ENCODE peak calls at places on chromosomes 12 and 14, in five cellular contexts. C is fibroblast of lung; Z is iPS-NIHi11; Y is activated CD4-positive, CD25-positive, alpha-beta regulatory T cell treated with anti-CD3 and anti-CD28 coated beads, Interleukin-2, amount 50 U/mL, for 72 hours; X is hypothalamus. D is an unnamed sample.

GRCh38 chr12:57606821-57607220 is 2.2 kb downstream of the DTX3 start:
- DNase-seq in C (no peak), Z (no peak), Y (no peak), X (no peak), D (no peak)

GRCh38 chr12:120323772-120324171 is 3.8 kb downstream of the PLA2G1B start:
- DNase-seq in C (no peak), Z (no peak), Y (no peak), X (no peak), D (no peak)

GRCh38 chr12:97313471-97314190 is 149.0 kb upstream of the RMST start:
- DNase-seq in C (no peak), Z (no peak), Y (no peak), X (no peak), D (no peak)

GRCh38 chr12:124754949-124755800 is 108.5 kb downstream of the SCARB1 start:
- DNase-seq in C (peak), Z (peak), Y (no peak), X (peak), D (peak)

GRCh38 chr12:55708695-55709233 is 1.1 kb upstream of the ITGA7 start:
- DNase-seq in C (no peak), Z (no peak), Y (no peak), X (no peak), D (no peak)

GRCh38 chr14:96197969-96198368 is 6.7 kb upstream of the BDKRB2 start:
- DNase-seq in C (no peak), Z (no peak), Y (no peak), X (no peak), D (no peak)

GRCh38 chr14:97491697-97492096 is 694.5 kb downstream of the VRK1 start:
- DNase-seq in C (no peak), Z (no peak), Y (no peak), X (no peak), D (no peak)

GRCh38 chr12:115756271-115756670 is 521.2 kb downstream of the MED13L start:
- DNase-seq in C (no peak), Z (no peak), Y (no peak), X (no peak), D (no peak)

GRCh38 chr14:34650786-34651584 is 21.0 kb upstream of the SNX6 start:
- DNase-seq in C (peak), Z (no peak), Y (no peak), X (no peak), D (no peak)

GRCh38 chr14:35285168-35285990 is 6.8 kb upstream of the PSMA6 start:
- DNase-seq in C (no peak), Z (no peak), Y (no peak), X (no peak), D (no peak)

GRCh38 chr14:29222671-29223268 is 456.2 kb downstream of the FOXG1 start:
- DNase-seq in C (peak), Z (peak), Y (no peak), X (no peak), D (peak)

GRCh38 chr12:9742665-9743064 is 9.8 kb upstream of the CLECL1 start:
- DNase-seq in C (no peak), Z (no peak), Y (no peak), X (no peak), D (no peak)

GRCh38 chr14:68282479-68283377 is 463.1 kb downstream of the RAD51B start:
- DNase-seq in C (no peak), Z (no peak), Y (peak), X (no peak), D (no peak)

GRCh38 chr12:76303989-76304460 is 44.2 kb downstream of the BBS10 start:
- DNase-seq in C (no peak), Z (no peak), Y (no peak), X (no peak), D (no peak)

GRCh38 chr14:104536942-104537612 is 42.5 kb upstream of the C14orf180 start:
- DNase-seq in C (peak), Z (no peak), Y (peak), X (no peak), D (no peak)

GRCh38 chr14:28652782-28653181 is 113.8 kb upstream of the FOXG1 start:
- DNase-seq in C (peak), Z (no peak), Y (no peak), X (no peak), D (no peak)

D was measured in NCI-H187.